ENCODE peak calls at places on chromosome 2, in seven cellular contexts. A is heart right ventricle; X is keratinocyte; V is transverse colon; O is AG04449; M is CD8-positive, alpha-beta T cell; K is cardiac muscle cell. T is an unnamed sample.
A peak's percentile ranks its signal among the peaks of the same experiment; 100 is the strongest.

GRCh38 chr2:39642054-39642742 is 23.5 kb upstream of the TMEM178A start:
- DNase-seq in A (no peak), X (peak; percentile 71), V (no peak), O (no peak), M (no peak), K (peak; percentile 7), T (no peak)

GRCh38 chr2:144836635-144837350 is 316.9 kb upstream of the ZEB2 start:
- DNase-seq in A (peak; percentile 6), X (no peak), V (no peak), O (peak; percentile 16), M (no peak), K (no peak), T (no peak)

GRCh38 chr2:138514173-138514572 is 12.6 kb downstream of the SPOPL start:
- DNase-seq in A (no peak), X (no peak), V (no peak), O (no peak), M (no peak), K (no peak), T (no peak)

GRCh38 chr2:98049991-98050519 is 36.9 kb upstream of the VWA3B start:
- DNase-seq in A (no peak), X (peak; percentile 19), V (peak; percentile 42), O (no peak), M (no peak), K (no peak), T (no peak)

GRCh38 chr2:149166958-149167810 is 128.7 kb downstream of the LYPD6B start:
- DNase-seq in A (no peak), X (peak; percentile 59), V (no peak), O (no peak), M (no peak), K (no peak), T (no peak)

GRCh38 chr2:160405077-160405865 is 88.3 kb downstream of the RBMS1 start:
- DNase-seq in A (no peak), X (no peak), V (no peak), O (no peak), M (no peak), K (no peak), T (no peak)

GRCh38 chr2:236642584-236643291 is 73.1 kb downstream of the ACKR3 start:
- DNase-seq in A (peak; percentile 74), X (peak; percentile 78), V (peak; percentile 73), O (peak; percentile 89), M (no peak), K (no peak), T (peak; percentile 59)

GRCh38 chr2:150020221-150020620 is 432.6 kb upstream of the MMADHC start:
- DNase-seq in A (no peak), X (no peak), V (no peak), O (no peak), M (no peak), K (no peak), T (no peak)

GRCh38 chr2:173355132-173355865 is 627 bp downstream of the CDCA7 start:
- DNase-seq in A (peak; percentile 37), X (no peak), V (peak; percentile 47), O (no peak), M (no peak), K (peak; percentile 88), T (peak; percentile 20)

GRCh38 chr2:201600906-201601305 is 42.4 kb downstream of the TMEM237 start:
- DNase-seq in A (no peak), X (no peak), V (no peak), O (no peak), M (no peak), K (no peak), T (no peak)

GRCh38 chr2:143397886-143398614 is 268.8 kb downstream of the ARHGAP15 start:
- DNase-seq in A (no peak), X (no peak), V (no peak), O (no peak), M (no peak), K (no peak), T (no peak)

GRCh38 chr2:235000426-235001236 is 48.8 kb downstream of the SH3BP4 start:
- DNase-seq in A (no peak), X (no peak), V (peak; percentile 67), O (no peak), M (no peak), K (no peak), T (no peak)

GRCh38 chr2:128237081-128237534 is 81.6 kb downstream of the HS6ST1 start:
- DNase-seq in A (no peak), X (no peak), V (no peak), O (peak; percentile 40), M (no peak), K (no peak), T (no peak)

GRCh38 chr2:235740821-235741220 is 247.0 kb downstream of the AGAP1 start:
- DNase-seq in A (no peak), X (no peak), V (peak; percentile 39), O (no peak), M (no peak), K (no peak), T (no peak)

GRCh38 chr2:79511320-79511951 is 1.4 kb upstream of the CTNNA2 start:
- DNase-seq in A (no peak), X (no peak), V (peak; percentile 35), O (no peak), M (no peak), K (peak; percentile 94), T (peak; percentile 35)

GRCh38 chr2:219570194-219570923 is 980 bp downstream of the OBSL1 start:
- DNase-seq in A (peak; percentile 52), X (no peak), V (peak; percentile 23), O (no peak), M (no peak), K (peak; percentile 47), T (peak; percentile 41)

GRCh38 chr2:219570924-219571310 is 422 bp downstream of the OBSL1 start:
- DNase-seq in A (peak; percentile 41), X (no peak), V (no peak), O (no peak), M (no peak), K (peak; percentile 47), T (no peak)

GRCh38 chr2:219569041-219569440 is 2.3 kb downstream of the OBSL1 start:
- DNase-seq in A (no peak), X (no peak), V (no peak), O (no peak), M (no peak), K (no peak), T (no peak)

GRCh38 chr2:219567791-219568361 is 3.5 kb downstream of the OBSL1 start:
- DNase-seq in A (no peak), X (no peak), V (no peak), O (no peak), M (no peak), K (no peak), T (no peak)

DNA sequence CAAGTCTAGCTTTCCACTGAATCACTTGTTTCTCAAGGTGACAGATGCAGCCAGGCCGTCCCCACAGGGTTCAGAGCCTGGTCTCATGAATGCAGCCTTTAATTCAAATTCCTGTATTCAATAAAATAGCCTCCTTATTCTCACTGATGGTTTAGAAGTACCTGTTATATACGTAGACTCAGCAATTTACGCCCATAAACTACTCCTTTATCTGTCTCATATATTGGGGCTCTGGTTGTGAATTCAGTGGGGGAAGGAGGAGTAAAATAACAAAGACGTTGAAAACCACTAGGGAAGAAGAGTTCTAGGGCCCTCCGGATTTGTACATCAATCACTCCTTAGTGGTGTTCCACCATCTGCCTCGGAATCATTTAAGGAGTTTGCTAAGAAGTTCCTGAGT is 1.7 kb downstream of the OBSL1 start:
- DNase-seq in A (no peak), X (no peak), V (no peak), O (no peak), M (no peak), K (no peak), T (no peak)
- H3K4me3 ChIP-seq in A (peak overlapping the region; percentile 64), X (no peak overlapping the region), V (no peak overlapping the region), O (peak overlapping the region; percentile 72), M (no peak overlapping the region), K (peak overlapping the region; percentile 98), T (no peak overlapping the region)

GRCh38 chr2:44802409-44803099 is 138.9 kb upstream of the SIX3 start:
- DNase-seq in A (no peak), X (no peak), V (no peak), O (no peak), M (no peak), K (peak; percentile 35), T (no peak)

GRCh38 chr2:44801289-44801675 is 140.2 kb upstream of the SIX3 start:
- DNase-seq in A (no peak), X (no peak), V (no peak), O (no peak), M (no peak), K (no peak), T (no peak)

GRCh38 chr2:44799754-44800153 is 141.7 kb upstream of the SIX3 start:
- DNase-seq in A (no peak), X (no peak), V (no peak), O (no peak), M (no peak), K (no peak), T (no peak)

GRCh38 chr2:44803100-44803424 is 138.4 kb upstream of the SIX3 start:
- DNase-seq in A (no peak), X (no peak), V (no peak), O (no peak), M (no peak), K (no peak), T (no peak)

GRCh38 chr2:44801676-44802408 is 139.7 kb upstream of the SIX3 start:
- DNase-seq in A (no peak), X (no peak), V (no peak), O (no peak), M (no peak), K (no peak), T (no peak)
- H3K4me3 ChIP-seq in A (peak overlapping the region; percentile 28), X (no peak overlapping the region), V (peak overlapping the region; percentile 35), O (no peak overlapping the region), M (peak overlapping the region; percentile 33), K (peak overlapping the region; percentile 4), T (no peak overlapping the region)

DNA sequence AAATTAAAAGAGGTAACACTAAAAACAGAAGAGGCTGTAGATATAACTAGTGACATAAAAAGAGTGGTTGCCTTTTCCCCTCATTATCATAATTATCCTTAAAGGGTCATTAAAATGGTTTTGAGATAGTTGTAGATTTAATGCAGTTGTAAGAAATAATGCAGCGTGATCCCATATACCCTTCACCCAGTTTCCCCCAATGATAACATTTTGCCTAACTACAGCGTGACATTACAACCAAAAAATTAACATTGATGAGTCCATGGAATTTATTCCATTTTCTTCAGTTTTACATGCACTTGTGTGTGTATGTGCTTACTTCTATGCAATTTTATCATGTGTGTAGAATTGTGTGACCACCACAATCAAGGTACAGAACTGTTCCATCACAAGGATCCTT is 13.2 kb upstream of the RMND5A start:
- DNase-seq in A (no peak), X (no peak), V (no peak), O (no peak), M (no peak), K (no peak), T (no peak)
- H3K4me3 ChIP-seq in A (no peak overlapping the region), X (no peak overlapping the region), V (no peak overlapping the region), O (no peak overlapping the region), M (no peak overlapping the region), K (no peak overlapping the region), T (no peak overlapping the region)

DNA sequence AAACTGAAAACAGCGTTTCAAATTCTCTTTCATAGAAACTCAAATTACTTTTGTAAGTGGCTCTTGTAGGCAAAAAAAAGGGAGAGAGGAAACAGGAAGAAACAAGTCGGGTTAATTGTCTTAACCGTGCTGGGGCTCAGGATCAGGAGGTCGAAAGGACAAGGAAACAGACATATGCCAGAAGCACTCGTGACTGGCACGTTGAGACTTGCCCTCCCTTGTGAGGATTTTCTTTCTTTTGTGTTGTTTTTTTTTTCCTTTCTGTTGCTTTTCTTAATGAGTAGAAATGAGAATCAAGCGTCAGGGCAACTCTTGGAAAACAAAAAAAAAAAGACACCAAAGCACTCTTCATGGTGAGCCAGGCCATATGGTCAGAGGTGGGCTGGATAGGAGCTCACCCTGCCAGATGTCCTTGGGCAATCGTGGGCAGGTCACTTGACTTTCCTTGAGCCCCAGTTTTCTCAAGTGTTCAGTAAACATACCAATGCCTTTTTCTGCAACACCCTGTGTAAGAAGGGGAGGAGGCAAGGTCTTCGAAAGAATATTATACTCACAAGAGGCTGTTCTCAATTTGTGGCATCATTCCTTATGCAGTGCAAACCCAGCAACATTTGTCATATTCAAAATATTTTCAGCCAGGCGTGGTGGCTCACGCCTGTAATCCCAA is 23.0 kb upstream of the TMEM87B start:
- DNase-seq in A (no peak), X (no peak), V (no peak), O (no peak), M (no peak), K (peak; percentile 6), T (peak; percentile 37)
- H3K4me3 ChIP-seq in A (no peak overlapping the region), X (no peak overlapping the region), V (no peak overlapping the region), O (no peak overlapping the region), M (no peak overlapping the region), K (no peak overlapping the region), T (no peak overlapping the region)

T was measured in thyroid gland.